ENCODE peak calls at places on chromosome 1, in six cellular contexts. E, F, Q, S, K and T are unnamed samples.

GRCh38 chr1:30379684-30380624 is 343.4 kb downstream of the MATN1 start:
- DNase-seq in F (peak), E (peak), S (no peak), K (no peak), Q (peak), T (no peak)

GRCh38 chr1:72557446-72558049 is 275.2 kb upstream of the NEGR1 start:
- DNase-seq in F (no peak), E (peak), S (no peak), Q (peak), K (no peak), T (no peak)

GRCh38 chr1:206768472-206769330 is 1.9 kb upstream of the IL19 start:
- DNase-seq in Q (no peak), F (no peak), S (no peak), K (no peak), E (no peak), T (no peak)

GRCh38 chr1:178055779-178056471 is 38.0 kb upstream of the RASAL2 start:
- DNase-seq in F (no peak), S (no peak), E (no peak), K (no peak), Q (peak), T (no peak)

GRCh38 chr1:14108356-14109275 is 408.6 kb downstream of the PRDM2 start:
- DNase-seq in Q (no peak), K (no peak), F (no peak), S (no peak), E (no peak), T (no peak)

GRCh38 chr1:22670352-22670964 is 17.4 kb downstream of the C1QB start:
- DNase-seq in F (no peak), S (no peak), Q (no peak), E (no peak), K (peak), T (no peak)

GRCh38 chr1:6965914-6966241 is 180.6 kb downstream of the CAMTA1 start:
- DNase-seq in Q (no peak), E (no peak), S (no peak), K (no peak), F (no peak), T (no peak)

GRCh38 chr1:161258439-161259386 is at the start of gene PCP4L1:
- DNase-seq in Q (peak), F (peak), E (no peak), S (peak), K (no peak), T (peak)